ENCODE peak calls at places on chromosomes 1 and 21, in five cellular contexts. F is GM23338, Y is H1, N is OCI-LY7, B is mammary epithelial cell. D is an unnamed sample.

GRCh38 chr1:26283871-26284596 is 4.1 kb downstream of the SH3BGRL3 start:
- DNase-seq in N (no peak), Y (no peak), B (no peak), F (no peak), D (peak; percentile 69)

GRCh38 chr1:40951943-40952743 is 27.4 kb upstream of the CTPS1 start:
- DNase-seq in Y (peak; percentile 67), N (peak; percentile 56), B (peak; percentile 58), F (peak; percentile 92), D (peak; percentile 77)

GRCh38 chr1:24151175-24151533 is 8.2 kb upstream of the IL22RA1 start:
- DNase-seq in F (peak; percentile 98), N (peak; percentile 39), Y (peak; percentile 89), B (peak; percentile 95), D (peak; percentile 83)

GRCh38 chr1:68363346-68363745 is 86.4 kb downstream of the RPE65 start:
- DNase-seq in N (no peak), F (no peak), B (peak; percentile 30), Y (no peak), D (no peak)

GRCh38 chr1:46960250-46960649 is 19.0 kb upstream of the CYP4A11 start:
- DNase-seq in B (peak; percentile 25), N (no peak), Y (no peak), F (no peak), D (no peak)

GRCh38 chr1:162135271-162135775 is 65.8 kb downstream of the NOS1AP start:
- DNase-seq in Y (no peak), B (no peak), F (no peak), N (no peak), D (no peak)

GRCh38 chr1:80358141-80358540 is 1351.6 kb upstream of the ADGRL4 start:
- DNase-seq in B (no peak), N (no peak), F (no peak), Y (no peak), D (no peak)

GRCh38 chr1:154326546-154327465 is 1.5 kb downstream of the ATP8B2 start:
- DNase-seq in F (no peak), B (peak; percentile 16), N (no peak), Y (no peak), D (peak; percentile 48)

GRCh38 chr1:44826375-44827196 is 16.5 kb downstream of the PTCH2 start:
- DNase-seq in F (no peak), N (no peak), Y (no peak), B (no peak), D (no peak)

GRCh38 chr21:14453964-14454641 is 71.2 kb upstream of the HSPA13 start:
- DNase-seq in N (no peak), F (no peak), B (no peak), Y (no peak), D (no peak)

GRCh38 chr1:34361121-34361520 is 184.4 kb downstream of the C1orf94 start:
- DNase-seq in Y (no peak), N (no peak), B (no peak), F (no peak), D (no peak)

GRCh38 chr1:167614851-167615250 is 15.2 kb upstream of the RCSD1 start:
- DNase-seq in B (no peak), Y (no peak), F (no peak), N (no peak), D (no peak)

GRCh38 chr1:11501491-11501897 is 22.5 kb downstream of the DISP3 start:
- DNase-seq in F (peak; percentile 64), N (no peak), B (no peak), Y (no peak), D (no peak)

GRCh38 chr1:184755226-184756065 is 788 bp upstream of the EDEM3 start:
- DNase-seq in N (peak; percentile 33), F (peak; percentile 19), B (no peak), Y (no peak), D (peak; percentile 64)

GRCh38 chr21:42574234-42575027 is 60.8 kb downstream of the SLC37A1 start:
- DNase-seq in B (no peak), F (no peak), Y (no peak), N (no peak), D (no peak)

GRCh38 chr1:44305962-44306422 is 49.1 kb downstream of the ERI3 start:
- DNase-seq in Y (no peak), N (no peak), B (no peak), F (no peak), D (no peak)

GRCh38 chr1:172332230-172332629 is 88.3 kb upstream of the C1orf105 start:
- DNase-seq in Y (no peak), B (no peak), F (no peak), N (peak; percentile 50), D (no peak)

GRCh38 chr1:223731076-223731770 is 18.9 kb downstream of the CAPN2 start:
- DNase-seq in B (no peak), Y (no peak), F (no peak), N (no peak), D (no peak)

GRCh38 chr1:154819628-154820590 is 50.2 kb downstream of the KCNN3 start:
- DNase-seq in Y (no peak), N (peak; percentile 65), F (peak; percentile 72), B (no peak), D (peak; percentile 84)

GRCh38 chr1:38013027-38013588 is 574 bp downstream of the UTP11 start:
- DNase-seq in B (peak; percentile 55), F (peak; percentile 64), N (no peak), Y (no peak), D (no peak)

GRCh38 chr21:35268817-35269216 is 219.7 kb upstream of the RUNX1 start:
- DNase-seq in Y (no peak), B (no peak), N (no peak), F (no peak), D (no peak)

GRCh38 chr1:165891461-165891860 is 64.0 kb downstream of the UCK2 start:
- DNase-seq in F (no peak), B (no peak), Y (no peak), N (no peak), D (no peak)
- H3K79me2 ChIP-seq in F (peaks cover 83% of the 10 kb centered on the region), B (peaks cover 69% of the 10 kb centered on the region), Y (peaks cover 8% of the 10 kb centered on the region), N (peaks cover 16% of the 10 kb centered on the region), D (peaks cover 88% of the 10 kb centered on the region)

DNA sequence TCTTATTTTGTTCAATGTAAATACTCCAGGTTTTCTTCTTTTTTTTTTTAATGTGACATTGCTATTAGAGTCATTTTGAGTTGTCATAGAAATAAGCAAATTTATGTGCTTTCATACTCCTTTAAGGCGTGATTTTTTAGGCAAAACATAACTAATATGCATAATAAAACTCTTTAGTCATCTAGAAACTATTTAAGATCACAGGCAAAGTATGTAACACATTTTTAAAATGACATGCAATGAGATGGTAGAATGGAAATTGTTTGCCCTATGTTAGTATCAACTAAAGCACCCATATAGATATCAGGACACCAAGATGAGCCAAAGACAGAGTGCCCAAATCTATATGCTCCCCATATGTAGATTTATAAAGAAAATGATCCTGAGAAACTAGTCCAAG is 41.5 kb upstream of the SGIP1 start:
- DNase-seq in N (no peak), F (no peak), B (no peak), Y (no peak), D (no peak)
- H2AFZ ChIP-seq in N (no peak overlapping the region), F (no peak overlapping the region), B (no peak overlapping the region), Y (no peak overlapping the region), D (no peak overlapping the region)

DNA sequence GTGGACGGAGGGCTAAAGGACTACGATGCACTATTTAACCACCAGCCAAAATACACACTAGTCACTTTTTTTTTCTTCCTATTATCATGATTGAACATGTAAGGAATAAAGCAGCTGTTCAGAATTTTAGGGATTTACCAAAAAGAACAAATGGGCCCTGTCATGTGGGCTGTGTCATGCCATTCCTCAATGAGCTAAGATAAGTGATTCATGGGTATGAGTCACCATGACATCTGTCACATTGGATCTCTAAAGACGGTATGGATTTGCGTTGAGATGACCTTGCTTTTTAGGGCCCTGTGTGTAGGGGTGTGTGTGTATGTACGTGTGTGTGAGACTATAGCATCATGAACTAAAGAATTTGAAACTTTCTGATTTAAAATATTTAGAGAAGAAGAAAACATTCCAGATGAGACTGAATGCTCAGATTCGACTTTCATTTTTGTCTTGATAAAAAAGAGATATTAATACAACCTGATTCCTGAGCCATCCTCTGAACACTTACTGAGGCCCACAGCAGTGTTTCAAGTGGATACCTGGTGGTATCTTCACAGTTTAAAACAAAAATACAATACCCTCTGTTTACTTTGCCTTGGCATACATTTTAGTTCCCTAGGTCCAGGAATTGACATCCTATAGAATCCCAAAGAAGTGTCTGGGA is 246.1 kb upstream of the DUSP10 start:
- DNase-seq in Y (no peak), B (peak; percentile 99), N (no peak), F (no peak), D (no peak)
- H3K79me2 ChIP-seq in Y (no peaks in the 10 kb centered on the region), B (no peaks in the 10 kb centered on the region), N (no peaks in the 10 kb centered on the region), F (no peaks in the 10 kb centered on the region), D (no peaks in the 10 kb centered on the region)

DNA sequence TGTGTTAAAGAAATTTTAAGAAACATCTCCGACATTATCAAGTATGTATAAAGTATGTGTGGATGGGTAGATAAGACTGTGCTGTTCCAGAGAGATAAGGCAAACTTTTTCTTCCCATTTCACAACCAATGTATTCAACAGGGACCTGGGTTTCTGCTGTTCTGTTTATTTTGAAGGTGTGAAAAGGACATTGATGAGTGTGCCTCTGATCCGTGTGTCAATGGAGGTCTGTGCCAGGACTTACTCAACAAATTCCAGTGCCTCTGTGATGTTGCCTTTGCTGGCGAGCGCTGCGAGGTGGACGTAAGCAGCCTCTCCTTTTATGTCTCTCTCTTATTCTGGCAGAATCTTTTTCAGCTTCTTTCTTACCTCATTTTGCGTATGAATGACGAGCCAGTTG is 173.9 kb downstream of the CRB1 start:
- DNase-seq in B (peak; percentile 6), Y (peak; percentile 19), F (peak; percentile 54), N (no peak), D (no peak)
- H2AFZ ChIP-seq in B (no peak overlapping the region), Y (peak overlapping the region; percentile 66), F (peak overlapping the region; percentile 7), N (no peak overlapping the region), D (no peak overlapping the region)

GRCh38 chr1:8013800-8014199 is 12.3 kb downstream of the ERRFI1 start:
- DNase-seq in Y (no peak), B (no peak), N (no peak), F (no peak), D (no peak)

GRCh38 chr1:8014381-8014988 is 11.6 kb downstream of the ERRFI1 start:
- DNase-seq in N (no peak), B (no peak), F (no peak), Y (no peak), D (no peak)

GRCh38 chr1:8011923-8012858 is 13.9 kb downstream of the ERRFI1 start:
- DNase-seq in B (no peak), N (no peak), Y (no peak), F (no peak), D (no peak)

GRCh38 chr1:8013399-8013798 is 12.7 kb downstream of the ERRFI1 start:
- DNase-seq in N (no peak), B (no peak), F (no peak), Y (no peak), D (no peak)

GRCh38 chr1:8012955-8013354 is 13.2 kb downstream of the ERRFI1 start:
- DNase-seq in F (no peak), B (no peak), N (no peak), Y (no peak), D (no peak)
- H3K79me2 ChIP-seq in F (peaks cover 60% of the 10 kb centered on the region), B (peaks cover 84% of the 10 kb centered on the region), N (no peaks in the 10 kb centered on the region), Y (no peaks in the 10 kb centered on the region), D (no peaks in the 10 kb centered on the region)

GRCh38 chr21:36575306-36575705 is 95.4 kb upstream of the CLDN14 start:
- DNase-seq in B (no peak), N (no peak), F (no peak), Y (no peak), D (no peak)
- H2AFZ ChIP-seq in B (no peak overlapping the region), N (no peak overlapping the region), F (no peak overlapping the region), Y (no peak overlapping the region), D (no peak overlapping the region)